ENCODE peak calls at places on chromosomes 12 and 14, in five cellular contexts. L, B, X, Z and U are unnamed samples.

GRCh38 chr12:2336409-2336829 is 283.6 kb downstream of the CACNA1C start:
- DNase-seq in L (no peak), B (no peak), X (no peak), Z (peak), U (peak)

GRCh38 chr12:25689996-25690501 is 137.0 kb upstream of the LMNTD1 start:
- DNase-seq in L (no peak), B (no peak), X (no peak), Z (no peak), U (no peak)

GRCh38 chr12:109273354-109273753 is 35.7 kb downstream of the FOXN4 start:
- DNase-seq in L (no peak), B (no peak), X (no peak), Z (no peak), U (no peak)

GRCh38 chr12:75853621-75854020 is 178.0 kb downstream of the PHLDA1 start:
- DNase-seq in L (no peak), B (no peak), X (no peak), Z (peak), U (no peak)

GRCh38 chr12:8709124-8709830 is 11.5 kb downstream of the RIMKLB start:
- DNase-seq in L (no peak), B (no peak), X (no peak), Z (peak), U (no peak)

GRCh38 chr12:49627752-49628360 is 4.5 kb downstream of the PRPF40B start:
- DNase-seq in L (no peak), B (no peak), X (no peak), Z (no peak), U (peak)

GRCh38 chr12:58566599-58566998 is 353.7 kb downstream of the LRIG3 start:
- DNase-seq in L (no peak), B (no peak), X (no peak), Z (peak), U (no peak)

GRCh38 chr14:69812725-69813124 is 15.7 kb upstream of the SLC10A1 start:
- DNase-seq in L (no peak), B (no peak), X (no peak), Z (no peak), U (no peak)

GRCh38 chr12:124696689-124697476 is 129.5 kb upstream of the NCOR2 start:
- DNase-seq in L (peak), B (no peak), X (no peak), Z (no peak), U (no peak)

GRCh38 chr12:124410354-124411175 is 115.7 kb downstream of the RFLNA start:
- DNase-seq in L (no peak), B (no peak), X (no peak), Z (peak), U (no peak)

GRCh38 chr12:106740813-106741212 is 33.7 kb upstream of the RIC8B start:
- DNase-seq in L (no peak), B (no peak), X (no peak), Z (no peak), U (no peak)

GRCh38 chr12:116636636-116637519 is 77.7 kb downstream of the MAP1LC3B2 start:
- DNase-seq in L (no peak), B (no peak), X (no peak), Z (no peak), U (no peak)

GRCh38 chr14:82879949-82880535 is 1346.4 kb upstream of the SEL1L start:
- DNase-seq in L (no peak), B (no peak), X (no peak), Z (no peak), U (no peak)

GRCh38 chr12:87163122-87163521 is 866.1 kb downstream of the C12orf50 start:
- DNase-seq in L (no peak), B (no peak), X (no peak), Z (no peak), U (no peak)

GRCh38 chr12:26701604-26702215 is 131.3 kb downstream of the ITPR2 start:
- DNase-seq in L (peak), B (no peak), X (no peak), Z (peak), U (no peak)

GRCh38 chr12:88723219-88723618 is 142.9 kb upstream of the KITLG start:
- DNase-seq in L (no peak), B (no peak), X (no peak), Z (peak), U (no peak)

GRCh38 chr14:26332966-26333365 is 264.9 kb downstream of the NOVA1 start:
- DNase-seq in L (no peak), B (no peak), X (no peak), Z (no peak), U (no peak)

GRCh38 chr12:15163001-15163400 is 58.2 kb downstream of the RERG start:
- DNase-seq in L (no peak), B (no peak), X (no peak), Z (no peak), U (no peak)

GRCh38 chr12:31589582-31589895 is 1.4 kb downstream of the DENND5B start:
- DNase-seq in L (peak), B (no peak), X (peak), Z (peak), U (no peak)

GRCh38 chr14:45610303-45610702 is 357.3 kb upstream of the MIS18BP1 start:
- DNase-seq in L (peak), B (no peak), X (no peak), Z (peak), U (no peak)